ENCODE peak calls at places on chromosomes 13 and 19, in five cellular contexts. F is HAP-1; R is glutamatergic neuron; M is stimulated activated CD8-positive, alpha-beta memory T cell treated with anti-CD3 and anti-CD28 coated beads, Interleukin-4, amount 100 ng/mL, for 1 hour; N is NCI-H1417. J is an unnamed sample.

GRCh38 chr13:28819046-28819747 is 942 bp upstream of the MTUS2 start:
- DNase-seq in N (peak; percentile 17), F (peak; percentile 37), M (no peak), R (no peak), J (no peak)

GRCh38 chr13:20654156-20654555 is 49.3 kb upstream of the IL17D start:
- DNase-seq in R (no peak), F (no peak), N (no peak), M (no peak), J (no peak)

GRCh38 chr19:29539131-29539530 is 13.3 kb downstream of the VSTM2B start:
- DNase-seq in F (no peak), N (no peak), R (no peak), M (no peak), J (no peak)

GRCh38 chr19:3335431-3336350 is 30.7 kb upstream of the NFIC start:
- DNase-seq in F (no peak), R (no peak), M (no peak), N (no peak), J (no peak)

GRCh38 chr19:3760871-3761361 is 576 bp downstream of the APBA3 start:
- DNase-seq in R (no peak), F (no peak), N (no peak), M (no peak), J (no peak)

GRCh38 chr13:44379885-44380284 is 6.3 kb downstream of the SERP2 start:
- DNase-seq in N (no peak), F (no peak), M (no peak), R (no peak), J (no peak)

GRCh38 chr13:27038323-27038722 is 133.3 kb downstream of the USP12 start:
- DNase-seq in M (no peak), N (no peak), F (no peak), R (no peak), J (no peak)

GRCh38 chr13:40476175-40476958 is 190.1 kb downstream of the FOXO1 start:
- DNase-seq in N (no peak), M (no peak), F (no peak), R (no peak), J (peak; percentile 45)

GRCh38 chr13:26722321-26722720 is 38.3 kb downstream of the GPR12 start:
- DNase-seq in M (no peak), R (no peak), F (no peak), N (no peak), J (no peak)

GRCh38 chr13:101155920-101156319 is 260.4 kb downstream of the NALCN start:
- DNase-seq in N (no peak), F (no peak), R (no peak), M (no peak), J (no peak)

GRCh38 chr19:4035018-4035566 is 27.6 kb downstream of the PIAS4 start:
- DNase-seq in N (no peak), R (no peak), M (no peak), F (no peak), J (no peak)

GRCh38 chr19:54233941-54234340 is 8.6 kb downstream of the LILRA6 start:
- DNase-seq in R (no peak), M (no peak), N (no peak), F (no peak), J (no peak)

GRCh38 chr19:7748756-7749155 is 1.4 kb upstream of the CD209 start:
- DNase-seq in N (no peak), M (no peak), F (no peak), R (no peak), J (peak; percentile 36)

J was measured in LNCaP clone FGC.